ENCODE peak calls at places on chromosomes 7 and 10, in eight cellular contexts. U, N, W, Y, Q, C, S and M are unnamed samples.

GRCh38 chr7:4484545-4484944 is 197.6 kb upstream of the FOXK1 start:
- DNase-seq in N (no peak), Q (no peak), C (no peak), Y (no peak), S (no peak), W (no peak), U (no peak), M (no peak)

GRCh38 chr10:3127921-3128320 is 44.7 kb downstream of the PITRM1 start:
- DNase-seq in U (no peak), C (no peak), Q (no peak), W (no peak), N (no peak), S (no peak), Y (no peak), M (no peak)

GRCh38 chr10:111439034-111439842 is 362.4 kb downstream of the ADRA2A start:
- DNase-seq in C (no peak), U (no peak), N (no peak), Q (no peak), S (no peak), Y (no peak), W (no peak), M (no peak)

GRCh38 chr7:81159402-81159801 is 240.6 kb upstream of the SEMA3C start:
- DNase-seq in Q (no peak), N (peak; percentile 68), S (peak; percentile 16), U (no peak), Y (no peak), C (no peak), W (peak; percentile 66), M (peak; percentile 71)

GRCh38 chr10:76618171-76618570 is 1019.4 kb downstream of the KCNMA1 start:
- DNase-seq in N (no peak), U (no peak), S (no peak), Y (no peak), Q (no peak), C (no peak), W (no peak), M (no peak)

GRCh38 chr10:91410638-91411367 is 659 bp downstream of the HECTD2 start:
- DNase-seq in W (no peak), C (peak; percentile 41), Q (peak; percentile 60), N (peak; percentile 63), S (peak; percentile 37), U (no peak), Y (no peak), M (no peak)

GRCh38 chr7:74068378-74069085 is 15.1 kb upstream of the LIMK1 start:
- DNase-seq in S (no peak), N (no peak), U (peak; percentile 44), W (no peak), Y (no peak), C (no peak), Q (no peak), M (no peak)

GRCh38 chr7:28700084-28700483 is 258.0 kb downstream of the TRIL start:
- DNase-seq in S (no peak), U (no peak), C (no peak), Y (no peak), N (no peak), Q (no peak), W (no peak), M (no peak)

GRCh38 chr10:131773989-131774343 is 126.8 kb upstream of the PPP2R2D start:
- DNase-seq in Y (no peak), Q (no peak), S (no peak), N (no peak), W (no peak), U (no peak), C (no peak), M (no peak)

GRCh38 chr10:69801094-69801433 is 642 bp upstream of the COL13A1 start:
- DNase-seq in Q (peak; percentile 74), W (peak; percentile 72), S (peak; percentile 56), C (peak; percentile 55), U (peak; percentile 30), N (peak; percentile 55), Y (peak; percentile 78), M (peak; percentile 30)

GRCh38 chr7:150399861-150400778 is 21.0 kb downstream of the ZNF775 start:
- DNase-seq in Y (no peak), N (peak; percentile 19), S (peak; percentile 22), C (no peak), W (peak; percentile 44), Q (no peak), U (no peak), M (peak; percentile 62)

GRCh38 chr10:50431118-50431517 is 179.8 kb upstream of the ASAH2 start:
- DNase-seq in W (no peak), Y (no peak), C (peak; percentile 62), Q (no peak), U (no peak), N (peak; percentile 71), S (peak; percentile 69), M (peak; percentile 20)

GRCh38 chr10:107546239-107546638 is 381.7 kb upstream of the SORCS1 start:
- DNase-seq in Y (no peak), S (peak; percentile 33), W (no peak), C (peak; percentile 47), Q (no peak), U (no peak), N (peak; percentile 33), M (no peak)

GRCh38 chr10:103783686-103784085 is 71.7 kb downstream of the SH3PXD2A start:
- DNase-seq in U (no peak), W (no peak), S (no peak), N (no peak), Q (no peak), Y (no peak), C (no peak), M (no peak)

GRCh38 chr10:103784089-103784488 is 71.3 kb downstream of the SH3PXD2A start:
- DNase-seq in C (no peak), N (no peak), Q (no peak), W (no peak), Y (no peak), U (no peak), S (no peak), M (no peak)

GRCh38 chr10:103780242-103781149 is 74.9 kb downstream of the SH3PXD2A start:
- DNase-seq in C (no peak), N (no peak), S (no peak), Y (no peak), Q (no peak), U (no peak), W (no peak), M (no peak)

GRCh38 chr10:103778358-103779139 is 76.8 kb downstream of the SH3PXD2A start:
- DNase-seq in W (no peak), Q (no peak), N (no peak), U (no peak), C (no peak), S (no peak), Y (no peak), M (no peak)

DNA sequence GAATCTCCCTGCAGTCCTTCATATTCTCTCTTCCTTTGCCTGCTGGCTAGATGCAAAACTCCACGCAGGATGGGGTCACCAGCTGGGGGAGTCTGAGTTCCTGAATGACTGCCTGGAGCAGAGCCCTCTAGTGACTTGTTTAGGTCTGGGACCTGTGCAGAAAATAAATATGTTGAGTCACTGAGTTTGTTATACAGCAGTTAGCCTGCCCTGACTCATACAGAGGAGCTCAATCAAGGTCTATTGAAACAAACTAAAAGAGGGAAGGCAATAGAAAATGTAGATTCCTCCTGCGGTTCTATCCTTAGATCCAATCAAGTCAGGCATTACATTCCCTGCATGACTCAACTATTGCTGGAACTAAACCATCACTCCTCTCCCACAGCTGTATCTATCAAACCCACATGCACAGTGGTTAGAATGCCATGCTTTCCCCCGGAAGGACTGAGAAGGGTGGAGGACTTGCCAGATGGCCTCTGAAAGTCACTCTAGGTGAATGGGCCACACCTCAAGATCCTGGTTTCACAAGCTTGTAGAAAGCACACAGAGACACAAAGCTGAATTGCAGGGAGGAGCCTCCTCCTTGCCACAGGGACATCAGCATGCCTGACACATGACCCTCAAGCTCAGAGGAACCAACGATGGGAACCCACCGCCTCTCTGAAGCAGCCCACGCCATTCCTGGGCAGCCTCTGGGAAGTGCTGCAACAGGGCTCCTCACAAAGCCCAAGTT is 73.9 kb downstream of the SH3PXD2A start:
- DNase-seq in W (peak; percentile 69), S (peak; percentile 92), Q (peak; percentile 29), N (peak; percentile 99), C (peak; percentile 68), U (no peak), Y (no peak), M (peak; percentile 99)
- TF ChIP-seq CTCF in W (peak; percentile 39), S (peak; percentile 43), Q (no peak), N (peak; percentile 71), C (peak; percentile 51), U (no peak), Y (no peak), M (peak; percentile 81)

DNA sequence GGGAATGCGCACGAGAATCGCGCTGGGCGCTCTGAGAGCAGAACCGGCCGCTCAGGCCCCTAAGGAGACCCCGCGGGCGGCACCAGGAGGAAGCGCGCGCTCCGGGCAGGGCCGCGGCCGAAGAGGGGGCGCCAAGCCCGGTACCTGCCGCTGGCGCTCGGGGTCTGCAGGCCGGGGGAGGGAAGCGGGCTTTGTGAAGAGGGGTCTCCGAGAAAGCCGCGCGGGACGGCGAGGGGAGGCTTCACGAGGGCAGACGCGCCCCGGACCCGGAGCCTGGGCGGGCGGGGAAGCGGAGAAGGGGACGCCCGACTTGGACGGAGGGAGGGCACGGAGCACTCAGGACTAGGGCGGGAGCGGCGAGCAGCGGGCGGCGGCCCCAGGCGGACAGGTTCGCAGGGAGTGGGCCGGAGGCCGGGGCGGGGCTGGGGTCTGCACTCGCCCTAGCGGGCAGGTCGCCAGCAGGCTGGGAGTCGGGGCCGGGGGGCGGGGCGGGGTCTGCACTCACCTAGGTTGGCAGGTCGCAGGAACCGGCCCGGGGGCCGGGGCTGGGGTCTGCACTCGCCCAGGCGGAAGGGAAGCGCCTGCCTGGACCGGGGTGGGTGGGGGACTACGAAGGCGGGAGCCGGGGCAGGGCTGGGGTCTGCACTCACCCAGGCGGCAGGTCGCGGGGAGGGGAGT is 827 bp downstream of the ESYT2 start:
- DNase-seq in W (peak; percentile 29), N (no peak), S (no peak), Y (peak; percentile 69), U (peak; percentile 81), C (peak; percentile 26), Q (peak; percentile 27), M (no peak)
- TF ChIP-seq CTCF in W (no peak), N (no peak), S (no peak), Y (no peak), U (no peak), C (no peak), Q (no peak), M (no peak)

GRCh38 chr7:100630066-100630465 is 11.3 kb downstream of the TFR2 start:
- DNase-seq in N (no peak), U (no peak), Y (no peak), W (no peak), C (no peak), S (no peak), Q (no peak), M (no peak)

GRCh38 chr7:100627238-100627549 is 14.2 kb downstream of the TFR2 start:
- DNase-seq in Q (no peak), N (no peak), W (no peak), U (no peak), Y (no peak), S (no peak), C (no peak), M (no peak)

GRCh38 chr7:100629117-100629711 is 12.1 kb downstream of the TFR2 start:
- DNase-seq in Q (peak; percentile 55), N (no peak), Y (peak; percentile 51), W (peak; percentile 72), U (no peak), C (peak; percentile 23), S (no peak), M (no peak)

GRCh38 chr7:100632951-100633717 is 8.2 kb downstream of the TFR2 start:
- DNase-seq in Y (peak; percentile 59), W (peak; percentile 79), C (peak; percentile 27), N (peak; percentile 29), Q (peak; percentile 73), S (no peak), U (peak; percentile 49), M (peak; percentile 16)
- TF ChIP-seq CTCF in Y (peak; percentile 38), W (peak; percentile 43), C (peak; percentile 35), N (peak; percentile 25), Q (peak; percentile 51), S (peak; percentile 27), U (peak; percentile 20), M (peak; percentile 54)

GRCh38 chr7:83872501-83872900 is 223.6 kb upstream of the SEMA3E start:
- DNase-seq in C (no peak), W (no peak), Y (no peak), N (no peak), U (no peak), Q (no peak), S (no peak), M (no peak)
- TF ChIP-seq CTCF in C (no peak), W (no peak), Y (no peak), N (no peak), U (no peak), Q (no peak), S (no peak), M (no peak)